ENCODE peak calls at places on chromosomes 13 and 19, in four cellular contexts. D, H, E and A are unnamed samples.

GRCh38 chr19:50607874-50608785 is 31.6 kb downstream of the SYT3 start:
- DNase-seq in D (peak), H (no peak), E (peak), A (peak)

GRCh38 chr19:49057636-49058234 is at the start of gene CGB7:
- DNase-seq in D (no peak), H (no peak), E (peak), A (no peak)

GRCh38 chr19:30144242-30144758 is 202.3 kb downstream of the URI1 start:
- DNase-seq in D (no peak), H (no peak), E (no peak), A (no peak)

GRCh38 chr13:42967660-42968059 is 24.4 kb downstream of the EPSTI1 start:
- DNase-seq in D (no peak), H (no peak), E (no peak), A (no peak)

GRCh38 chr13:22278336-22278929 is 607.6 kb downstream of the FGF9 start:
- DNase-seq in D (peak), H (no peak), E (no peak), A (peak)

GRCh38 chr13:113633485-113633873 is 24.5 kb downstream of the ATP4B start:
- DNase-seq in D (no peak), H (no peak), E (no peak), A (no peak)

GRCh38 chr19:33447336-33448158 is 74.0 kb downstream of the CEBPG start:
- DNase-seq in D (no peak), H (no peak), E (no peak), A (peak)

GRCh38 chr13:97015661-97016350 is 21.5 kb upstream of the OXGR1 start:
- DNase-seq in D (peak), H (no peak), E (no peak), A (peak)

GRCh38 chr13:75857291-75857690 is 221.2 kb downstream of the LMO7 start:
- DNase-seq in D (no peak), H (no peak), E (no peak), A (no peak)

GRCh38 chr19:54231077-54231931 is 8.5 kb upstream of the LILRB3 start:
- DNase-seq in D (peak), H (peak), E (peak), A (peak)

GRCh38 chr19:2527716-2528115 is 51.8 kb downstream of the GADD45B start:
- DNase-seq in D (no peak), H (no peak), E (no peak), A (no peak)

GRCh38 chr13:113535381-113535781 is 44.9 kb upstream of the DCUN1D2 start:
- DNase-seq in D (no peak), H (no peak), E (no peak), A (no peak)

GRCh38 chr13:51435002-51435578 is 17.7 kb downstream of the INTS6 start:
- DNase-seq in D (no peak), H (no peak), E (peak), A (peak)

GRCh38 chr13:79741006-79741405 is 260.1 kb downstream of the NDFIP2 start:
- DNase-seq in D (no peak), H (no peak), E (no peak), A (no peak)

GRCh38 chr13:75635101-75635620 is 969 bp upstream of the LMO7 start:
- DNase-seq in D (no peak), H (no peak), E (no peak), A (no peak)

GRCh38 chr19:53965091-53965490 is 2.4 kb downstream of the CACNG8 start:
- DNase-seq in D (no peak), H (no peak), E (no peak), A (no peak)

GRCh38 chr13:24638096-24638495 is 42.1 kb upstream of the ATP12A start:
- DNase-seq in D (no peak), H (no peak), E (no peak), A (no peak)

GRCh38 chr19:46759817-46760333 is 13.6 kb upstream of the STRN4 start:
- DNase-seq in D (no peak), H (no peak), E (no peak), A (no peak)

GRCh38 chr13:111948811-111949210 is 118.1 kb upstream of the SOX1 start:
- DNase-seq in D (no peak), H (no peak), E (no peak), A (no peak)

GRCh38 chr13:72218966-72219365 is 352.0 kb upstream of the DACH1 start:
- DNase-seq in D (no peak), H (no peak), E (no peak), A (peak)